ENCODE peak calls at places on chromosomes 12 and 14, in six cellular contexts. D is fibroblast of pulmonary artery, N is left lung, I is foreskin fibroblast, T is upper lobe of left lung, A is lower lobe of right lung. E is an unnamed sample.
A peak's percentile ranks its signal among the peaks of the same experiment; 100 is the strongest.

GRCh38 chr12:109018276-109018675 is 2.6 kb downstream of the SVOP start:
- DNase-seq in D (no peak), N (no peak), I (no peak), T (no peak), A (no peak), E (no peak)

GRCh38 chr12:109559601-109560000 is 13.7 kb downstream of the MMAB start:
- DNase-seq in D (no peak), N (no peak), I (no peak), T (peak; percentile 65), A (no peak), E (no peak)

GRCh38 chr12:10716704-10717315 is 6.3 kb downstream of the YBX3 start:
- DNase-seq in D (peak; percentile 93), N (no peak), I (peak; percentile 87), T (no peak), A (peak; percentile 60), E (peak; percentile 67)

GRCh38 chr12:13471471-13471870 is 274.9 kb downstream of the EMP1 start:
- DNase-seq in D (no peak), N (no peak), I (no peak), T (no peak), A (no peak), E (no peak)

GRCh38 chr12:119802472-119802871 is 74.6 kb downstream of the CIT start:
- DNase-seq in D (peak; percentile 57), N (no peak), I (peak; percentile 79), T (no peak), A (no peak), E (peak; percentile 86)

GRCh38 chr12:80567391-80567790 is 123.4 kb downstream of the PTPRQ start:
- DNase-seq in D (peak; percentile 50), N (no peak), I (peak; percentile 45), T (no peak), A (no peak), E (no peak)

GRCh38 chr12:117367006-117367638 is 5.7 kb upstream of the NOS1 start:
- DNase-seq in D (peak; percentile 76), N (no peak), I (peak; percentile 41), T (no peak), A (peak; percentile 55), E (peak; percentile 87)

GRCh38 chr14:101593411-101594181 is 32.3 kb downstream of the DIO3 start:
- DNase-seq in D (no peak), N (peak; percentile 25), I (no peak), T (no peak), A (no peak), E (no peak)

GRCh38 chr12:989751-990278 is 1.2 kb upstream of the ERC1 start:
- DNase-seq in D (peak; percentile 74), N (no peak), I (peak; percentile 84), T (no peak), A (no peak), E (peak; percentile 42)

GRCh38 chr12:70845268-70845667 is 75.3 kb downstream of the PTPRR start:
- DNase-seq in D (no peak), N (no peak), I (no peak), T (no peak), A (no peak), E (no peak)

GRCh38 chr12:127926004-127926403 is 341.0 kb upstream of the TMEM132C start:
- DNase-seq in D (peak; percentile 14), N (no peak), I (peak; percentile 4), T (no peak), A (no peak), E (peak; percentile 56)

GRCh38 chr12:24596768-24597388 is 352.0 kb downstream of the BCAT1 start:
- DNase-seq in D (peak; percentile 68), N (no peak), I (no peak), T (no peak), A (no peak), E (no peak)

GRCh38 chr14:80215756-80216581 is 4.7 kb upstream of the DIO2 start:
- DNase-seq in D (peak; percentile 24), N (no peak), I (no peak), T (no peak), A (no peak), E (no peak)

GRCh38 chr12:113812431-113813228 is 153.5 kb downstream of the RBM19 start:
- DNase-seq in D (no peak), N (no peak), I (no peak), T (no peak), A (no peak), E (no peak)

GRCh38 chr12:78562358-78563205 is 302.0 kb upstream of the SYT1 start:
- DNase-seq in D (peak; percentile 58), N (no peak), I (peak; percentile 4), T (no peak), A (no peak), E (no peak)

GRCh38 chr12:124379938-124380754 is 85.3 kb downstream of the RFLNA start:
- DNase-seq in D (peak; percentile 92), N (peak; percentile 89), I (peak; percentile 86), T (peak; percentile 86), A (peak; percentile 73), E (peak; percentile 72)

GRCh38 chr12:103771466-103771865 is 69.6 kb downstream of the NT5DC3 start:
- DNase-seq in D (peak; percentile 66), N (peak; percentile 81), I (peak; percentile 27), T (no peak), A (no peak), E (peak; percentile 55)

GRCh38 chr12:58576965-58577364 is 343.3 kb downstream of the LRIG3 start:
- DNase-seq in D (no peak), N (no peak), I (no peak), T (no peak), A (no peak), E (no peak)

GRCh38 chr12:74539765-74540526 is 2.3 kb downstream of the ATXN7L3B start:
- DNase-seq in D (no peak), N (no peak), I (no peak), T (no peak), A (no peak), E (no peak)

GRCh38 chr12:90653051-90653450 is 301.9 kb downstream of the CCER1 start:
- DNase-seq in D (peak; percentile 11), N (no peak), I (peak; percentile 65), T (no peak), A (no peak), E (no peak)

DNA sequence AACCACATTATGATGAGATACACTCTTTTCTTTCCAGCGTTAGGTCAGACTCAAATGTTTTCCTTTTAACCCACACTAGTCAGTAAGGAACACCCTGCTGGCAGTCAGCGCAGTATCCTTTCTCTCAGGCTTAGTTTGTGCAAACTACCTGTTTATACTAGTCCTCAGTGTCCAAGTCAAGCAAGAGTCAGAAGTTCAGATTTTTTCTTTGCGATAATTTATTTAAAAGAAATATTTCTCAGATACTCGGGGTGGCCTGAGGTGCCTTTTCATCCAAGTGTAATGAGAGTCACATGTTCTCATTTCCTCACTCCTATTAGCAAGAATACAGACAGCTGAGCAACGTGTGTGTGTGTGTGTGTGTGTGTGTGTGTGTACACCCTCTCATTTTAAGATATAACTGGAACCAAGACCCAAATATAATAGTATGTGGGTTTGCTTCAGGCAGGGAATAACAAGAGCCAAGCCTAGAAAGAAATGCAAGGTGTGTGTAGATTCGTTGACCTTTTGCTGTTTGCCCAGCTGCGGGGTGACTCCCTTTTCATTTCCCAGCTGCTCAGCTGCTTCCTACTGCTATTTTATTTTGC is 182.7 kb downstream of the KICS2 start:
- DNase-seq in D (peak; percentile 49), N (no peak), I (peak; percentile 26), T (no peak), A (no peak), E (no peak)
- TF ChIP-seq CTCF in D (no peak), N (no peak), I (no peak), T (no peak), A (no peak), E (no peak)

GRCh38 chr12:47819902-47820630 is at the start of gene HDAC7:
- DNase-seq in D (peak; percentile 94), N (peak; percentile 93), I (peak; percentile 89), T (peak; percentile 93), A (peak; percentile 91), E (peak; percentile 77)

GRCh38 chr12:47819544-47819901 is 180 bp downstream of the HDAC7 start:
- DNase-seq in D (no peak), N (no peak), I (no peak), T (no peak), A (no peak), E (no peak)

GRCh38 chr12:47818007-47818376 is 1.7 kb downstream of the HDAC7 start:
- DNase-seq in D (no peak), N (no peak), I (no peak), T (no peak), A (no peak), E (no peak)

GRCh38 chr12:47818382-47818700 is 1.4 kb downstream of the HDAC7 start:
- DNase-seq in D (no peak), N (no peak), I (no peak), T (no peak), A (no peak), E (no peak)

DNA sequence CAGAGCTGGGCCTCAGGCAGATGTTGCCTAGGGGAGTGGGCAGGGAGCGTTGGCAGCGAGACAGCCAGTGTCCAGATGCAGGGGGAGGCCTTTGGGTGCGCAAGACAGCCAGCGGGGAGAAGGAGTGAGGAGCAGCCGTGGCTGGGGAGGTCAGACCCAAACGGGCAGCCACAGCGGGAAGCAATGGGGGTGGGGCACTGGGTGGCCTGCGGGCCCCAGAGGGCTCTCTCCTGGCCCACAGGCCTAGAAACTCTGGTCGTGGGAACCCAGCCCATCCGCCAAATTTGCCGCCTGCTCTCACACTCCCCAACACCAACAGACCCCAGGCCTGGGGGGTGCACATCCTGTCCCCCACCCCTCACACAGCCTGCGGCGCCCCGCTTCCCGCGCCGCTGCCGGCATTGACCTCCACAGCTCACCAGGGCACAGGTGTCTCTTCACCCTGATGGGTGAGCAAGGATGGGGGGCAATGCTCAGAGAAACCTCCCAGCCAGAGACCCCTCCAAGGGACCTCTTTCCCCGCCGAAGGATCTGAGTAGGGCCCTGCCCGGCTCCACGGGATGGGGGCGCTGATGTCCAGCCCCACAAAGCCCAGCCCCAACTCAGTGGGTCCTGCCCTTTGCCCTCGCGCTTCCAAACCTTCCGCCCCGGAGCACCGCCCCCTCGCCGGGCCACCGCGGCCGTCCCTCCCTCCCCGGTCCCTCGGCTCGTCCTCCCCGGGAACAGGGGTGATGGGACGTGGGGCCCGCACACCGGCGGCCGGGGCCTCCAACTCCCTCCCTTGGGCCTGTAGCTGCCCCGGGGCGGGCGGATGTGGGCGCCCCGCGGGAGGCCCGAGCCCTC is 781 bp downstream of the HDAC7 start:
- DNase-seq in D (peak; percentile 36), N (peak; percentile 95), I (no peak), T (peak; percentile 94), A (peak; percentile 86), E (no peak)
- TF ChIP-seq CTCF in D (peak; percentile 14), N (peak; percentile 17), I (peak; percentile 21), T (peak; percentile 35), A (peak; percentile 51), E (peak; percentile 43)

DNA sequence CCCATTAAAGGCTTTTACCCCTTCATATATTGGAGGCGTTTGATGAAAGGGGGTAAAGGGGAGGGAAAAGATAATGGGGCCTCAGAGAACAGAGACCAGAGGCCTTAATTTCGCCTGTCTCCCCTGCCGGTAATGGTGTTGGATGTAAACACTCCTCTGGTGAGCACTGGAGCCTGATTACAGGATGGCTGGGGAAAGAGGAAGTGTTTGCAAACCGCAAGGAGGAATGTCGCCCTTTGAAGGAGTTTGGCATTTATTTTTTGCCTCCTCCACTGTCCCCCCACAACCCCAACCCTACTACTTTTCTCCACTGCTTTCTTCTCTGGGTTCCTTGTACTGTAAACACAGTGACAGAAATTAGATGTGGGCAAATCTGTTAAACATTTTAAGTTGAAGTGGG is 211.8 kb upstream of the TBX3 start:
- DNase-seq in D (peak; percentile 25), N (no peak), I (no peak), T (no peak), A (no peak), E (no peak)
- TF ChIP-seq CTCF in D (no peak), N (no peak), I (no peak), T (no peak), A (no peak), E (no peak)

GRCh38 chr12:100651108-100651507 is 77.6 kb downstream of the GAS2L3 start:
- DNase-seq in D (no peak), N (no peak), I (no peak), T (no peak), A (no peak), E (no peak)
- TF ChIP-seq CTCF in D (peak; percentile 17), N (no peak), I (peak; percentile 12), T (no peak), A (no peak), E (no peak)

E was measured in dorsolateral prefrontal cortex.